ENCODE peak calls at places on chromosomes 12 and 14, in four cellular contexts. M, N, D and E are unnamed samples.

GRCh38 chr12:14665354-14666348 is 30.7 kb downstream of the GUCY2C start:
- DNase-seq in M (no peak), D (no peak), N (no peak), E (no peak)

GRCh38 chr12:45475594-45475993 is 253.9 kb upstream of the ARID2 start:
- DNase-seq in D (no peak), N (no peak), M (no peak), E (no peak)

GRCh38 chr12:113575386-113575785 is 103.7 kb upstream of the LHX5 start:
- DNase-seq in D (no peak), N (no peak), M (no peak), E (no peak)

GRCh38 chr12:94941440-94941862 is 62.0 kb downstream of the NDUFA12 start:
- DNase-seq in N (no peak), M (no peak), D (no peak), E (peak; percentile 27)

GRCh38 chr12:3137814-3138445 is 60.8 kb downstream of the TSPAN9 start:
- DNase-seq in N (no peak), M (no peak), D (no peak), E (no peak)

GRCh38 chr12:111160350-111161142 is 208.3 kb downstream of the PHETA1 start:
- DNase-seq in N (no peak), M (no peak), D (no peak), E (no peak)

GRCh38 chr12:29004936-29005304 is 144.2 kb upstream of the FAR2 start:
- DNase-seq in D (no peak), N (no peak), M (no peak), E (no peak)

GRCh38 chr12:102043928-102044327 is 17.9 kb downstream of the WASHC3 start:
- DNase-seq in N (no peak), M (no peak), D (no peak), E (peak; percentile 21)

GRCh38 chr12:96770239-96770780 is 136.7 kb upstream of the NEDD1 start:
- DNase-seq in N (no peak), M (no peak), D (no peak), E (no peak)

GRCh38 chr12:49342914-49343731 is 3.6 kb upstream of the DNAJC22 start:
- DNase-seq in M (no peak), N (no peak), D (no peak), E (no peak)

GRCh38 chr14:104438166-104438887 is 141.2 kb upstream of the C14orf180 start:
- DNase-seq in N (no peak), D (no peak), M (no peak), E (no peak)

GRCh38 chr14:96960598-96961116 is 163.5 kb downstream of the VRK1 start:
- DNase-seq in M (no peak), D (no peak), N (no peak), E (no peak)

GRCh38 chr14:96965885-96966595 is 168.9 kb downstream of the VRK1 start:
- DNase-seq in N (no peak), D (no peak), M (no peak), E (no peak)

GRCh38 chr14:96961895-96962294 is 164.7 kb downstream of the VRK1 start:
- DNase-seq in N (no peak), D (no peak), M (no peak), E (no peak)

GRCh38 chr14:96959992-96960391 is 162.8 kb downstream of the VRK1 start:
- DNase-seq in N (no peak), D (no peak), M (no peak), E (no peak)

DNA sequence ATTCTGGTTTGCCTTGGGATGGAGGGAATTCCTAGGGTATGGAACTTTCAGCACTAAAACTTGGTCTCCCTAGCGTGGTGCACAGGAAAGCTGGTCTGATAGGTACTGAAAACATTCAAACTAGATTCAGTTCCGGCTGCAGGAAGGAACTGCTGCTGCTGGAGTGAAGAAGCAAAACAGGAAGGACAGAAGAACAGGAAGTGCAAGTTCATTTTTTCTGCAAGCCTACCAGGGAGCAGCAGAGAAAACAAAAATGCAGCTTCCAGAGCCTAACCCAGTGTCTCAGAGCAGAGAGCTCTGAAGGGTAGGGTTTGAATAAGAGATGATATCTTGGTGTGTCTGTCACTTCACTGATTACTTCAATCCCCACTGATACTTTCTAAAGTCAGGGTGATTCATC is 165.2 kb downstream of the VRK1 start:
- DNase-seq in M (no peak), N (no peak), D (no peak), E (no peak)
- TF ChIP-seq FOXK2 in M (no peak), N (no peak), D (no peak), E (no peak)

GRCh38 chr12:27589419-27589818 is 65.4 kb downstream of the PPFIBP1 start:
- DNase-seq in N (no peak), M (no peak), D (no peak), E (no peak)

GRCh38 chr12:27593266-27593665 is 69.3 kb downstream of the PPFIBP1 start:
- DNase-seq in D (no peak), N (no peak), M (no peak), E (no peak)

GRCh38 chr12:27592548-27592947 is 68.5 kb downstream of the PPFIBP1 start:
- DNase-seq in D (no peak), M (peak; percentile 21), N (no peak), E (no peak)

GRCh38 chr12:27595231-27595642 is 71.2 kb downstream of the PPFIBP1 start:
- DNase-seq in M (no peak), D (peak; percentile 10), N (no peak), E (no peak)
- TF ChIP-seq FOXK2 in M (no peak), D (no peak), N (no peak), E (no peak)

GRCh38 chr14:52918486-52918885 is 32.4 kb downstream of the FERMT2 start:
- DNase-seq in N (no peak), M (peak; percentile 62), D (no peak), E (no peak)
- TF ChIP-seq FOXK2 in N (no peak), M (no peak), D (no peak), E (no peak)

GRCh38 chr12:67917811-67918210 is 71.4 kb upstream of the IFNG-AS1 start:
- DNase-seq in M (no peak), D (no peak), N (no peak), E (no peak)

GRCh38 chr12:67921286-67921685 is 68.0 kb upstream of the IFNG-AS1 start:
- DNase-seq in N (no peak), M (no peak), D (no peak), E (no peak)

GRCh38 chr12:67918441-67918840 is 70.8 kb upstream of the IFNG-AS1 start:
- DNase-seq in N (no peak), D (no peak), M (no peak), E (no peak)

GRCh38 chr12:67920432-67920831 is 68.8 kb upstream of the IFNG-AS1 start:
- DNase-seq in D (no peak), N (no peak), M (no peak), E (no peak)

GRCh38 chr12:67919406-67919805 is 69.8 kb upstream of the IFNG-AS1 start:
- DNase-seq in M (no peak), D (no peak), N (no peak), E (no peak)
- TF ChIP-seq FOXK2 in M (no peak), D (no peak), N (no peak), E (no peak)

GRCh38 chr12:51908876-51909592 is 1.7 kb downstream of the ACVRL1 start:
- DNase-seq in N (no peak), D (no peak), M (no peak), E (peak; percentile 67)

GRCh38 chr12:51910691-51911090 is 3.4 kb downstream of the ACVRL1 start:
- DNase-seq in D (no peak), M (no peak), N (no peak), E (no peak)

GRCh38 chr12:51911788-51912711 is 4.7 kb downstream of the ACVRL1 start:
- DNase-seq in N (peak; percentile 31), D (no peak), M (no peak), E (no peak)

GRCh38 chr12:51911307-51911706 is 4.0 kb downstream of the ACVRL1 start:
- DNase-seq in M (no peak), N (no peak), D (no peak), E (no peak)

GRCh38 chr12:51910168-51910567 is 2.9 kb downstream of the ACVRL1 start:
- DNase-seq in D (no peak), M (no peak), N (no peak), E (no peak)
- TF ChIP-seq FOXK2 in D (no peak), M (no peak), N (no peak), E (no peak)